ENCODE peak calls at places on chromosome 21, in four cellular contexts. A is kidney, J is fibroblast of lung, S is heart right ventricle. Y is an unnamed sample.

GRCh38 chr21:37257967-37258877 is 8.9 kb downstream of the VPS26C start:
- DNase-seq in A (peak; percentile 84), S (peak; percentile 59), J (peak; percentile 47), Y (peak; percentile 82)

GRCh38 chr21:33948096-33948950 is 32.7 kb upstream of the ATP5PO start:
- DNase-seq in S (peak; percentile 50), J (peak; percentile 62), A (peak; percentile 91), Y (peak; percentile 65)

GRCh38 chr21:33116669-33117267 is 46.8 kb downstream of the OLIG1 start:
- DNase-seq in J (no peak), S (no peak), A (no peak), Y (no peak)

GRCh38 chr21:24658926-24659325 is 948.4 kb downstream of the MRPL39 start:
- DNase-seq in S (no peak), J (no peak), A (no peak), Y (no peak)

GRCh38 chr21:36479415-36480402 is at the start of gene CLDN14:
- DNase-seq in J (peak; percentile 36), A (no peak), S (peak; percentile 40), Y (no peak)

GRCh38 chr21:21436012-21436545 is 437.9 kb downstream of the NCAM2 start:
- DNase-seq in A (no peak), J (peak; percentile 71), S (no peak), Y (no peak)

GRCh38 chr21:33059319-33059894 is 10.5 kb upstream of the OLIG1 start:
- DNase-seq in A (no peak), J (no peak), S (no peak), Y (no peak)

GRCh38 chr21:43290529-43291346 is 121.9 kb downstream of the CRYAA start:
- DNase-seq in S (no peak), J (no peak), A (peak; percentile 68), Y (peak; percentile 82)

GRCh38 chr21:29295066-29295650 is 3.6 kb upstream of the BACH1 start:
- DNase-seq in S (no peak), J (no peak), A (no peak), Y (no peak)

GRCh38 chr21:43890042-43890441 is 25.0 kb downstream of the AGPAT3 start:
- DNase-seq in J (no peak), A (no peak), S (no peak), Y (no peak)

GRCh38 chr21:29114765-29115164 is 15.7 kb upstream of the MAP3K7CL start:
- DNase-seq in J (peak; percentile 92), A (no peak), S (no peak), Y (no peak)

GRCh38 chr21:30044447-30045064 is 104.8 kb upstream of the GRIK1 start:
- DNase-seq in S (no peak), A (no peak), J (peak; percentile 3), Y (peak; percentile 48)

GRCh38 chr21:32834825-32835224 is 63.3 kb upstream of the PAXBP1 start:
- DNase-seq in S (no peak), A (no peak), J (no peak), Y (no peak)

GRCh38 chr21:31873696-31874599 is 1.1 kb downstream of the HUNK start:
- DNase-seq in S (peak; percentile 60), J (peak; percentile 25), A (peak; percentile 85), Y (peak; percentile 78)

GRCh38 chr21:16587141-16587570 is 857.4 kb downstream of the USP25 start:
- DNase-seq in A (no peak), J (peak; percentile 82), S (peak; percentile 33), Y (no peak)

GRCh38 chr21:28801906-28802305 is 190.8 kb downstream of the LTN1 start:
- DNase-seq in J (no peak), S (no peak), A (no peak), Y (no peak)

GRCh38 chr21:37208056-37208705 is 59.0 kb downstream of the VPS26C start:
- DNase-seq in A (peak; percentile 88), J (peak; percentile 14), S (peak; percentile 79), Y (peak; percentile 49)

GRCh38 chr21:27244796-27245195 is 277.9 kb upstream of the ADAMTS5 start:
- DNase-seq in S (no peak), J (no peak), A (no peak), Y (no peak)

GRCh38 chr21:37800122-37800455 is 116.2 kb downstream of the KCNJ6 start:
- DNase-seq in J (no peak), S (no peak), A (no peak), Y (no peak)

GRCh38 chr21:43768868-43769167 is 7.3 kb downstream of the CSTB start:
- DNase-seq in S (no peak), J (no peak), A (no peak), Y (no peak)

GRCh38 chr21:36929622-36930021 is 36.8 kb downstream of the HLCS start:
- DNase-seq in A (peak; percentile 72), S (no peak), J (peak; percentile 17), Y (peak; percentile 11)

GRCh38 chr21:20997308-20997632 is 939 bp upstream of the NCAM2 start:
- DNase-seq in S (peak; percentile 21), A (peak; percentile 63), J (no peak), Y (no peak)

GRCh38 chr21:31974454-31974985 is 101.7 kb downstream of the HUNK start:
- DNase-seq in A (no peak), S (no peak), J (no peak), Y (no peak)

GRCh38 chr21:36419996-36420395 is 34.8 kb downstream of the CHAF1B start:
- DNase-seq in S (peak; percentile 74), A (peak; percentile 95), J (peak; percentile 88), Y (peak; percentile 85)

GRCh38 chr21:36980280-36981048 is 14.0 kb upstream of the HLCS start:
- DNase-seq in J (peak; percentile 11), A (peak; percentile 82), S (peak; percentile 42), Y (no peak)

GRCh38 chr21:28975401-28975800 is 17.3 kb downstream of the LTN1 start:
- DNase-seq in J (no peak), S (no peak), A (no peak), Y (no peak)

GRCh38 chr21:16741228-16741665 is 771.6 kb upstream of the CXADR start:
- DNase-seq in S (peak; percentile 14), A (no peak), J (peak; percentile 94), Y (no peak)

GRCh38 chr21:23725576-23725975 is 1881.7 kb downstream of the MRPL39 start:
- DNase-seq in J (no peak), S (no peak), A (no peak), Y (no peak)

GRCh38 chr21:37829447-37829846 is 86.8 kb downstream of the KCNJ6 start:
- DNase-seq in J (peak; percentile 72), S (no peak), A (no peak), Y (peak; percentile 39)

GRCh38 chr21:39961251-39961650 is 94.0 kb downstream of the PCP4 start:
- DNase-seq in A (no peak), J (peak; percentile 60), S (no peak), Y (no peak)
- H3K27ac ChIP-seq in A (no peak overlapping the region), J (no peak overlapping the region), S (no peak overlapping the region), Y (no peak overlapping the region)

GRCh38 chr21:44914176-44914874 is 6.4 kb downstream of the ITGB2 start:
- DNase-seq in A (peak; percentile 75), J (no peak), S (no peak), Y (no peak)
- H3K4me1 ChIP-seq in A (peaks cover 17% of the 10 kb centered on the region), J (no peaks in the 10 kb centered on the region), S (peaks cover 6% of the 10 kb centered on the region), Y (peaks cover 67% of the 10 kb centered on the region)

GRCh38 chr21:15199940-15200339 is 135.1 kb upstream of the NRIP1 start:
- DNase-seq in S (no peak), J (no peak), A (no peak), Y (no peak)
- H3K27ac ChIP-seq in S (no peak overlapping the region), J (no peak overlapping the region), A (no peak overlapping the region), Y (peak overlapping the region; percentile 23)

GRCh38 chr21:41760411-41760810 is 6.4 kb downstream of the RIPK4 start:
- DNase-seq in S (no peak), A (no peak), J (no peak), Y (no peak)
- H3K4me1 ChIP-seq in S (peaks cover 11% of the 10 kb centered on the region), A (peaks cover 28% of the 10 kb centered on the region), J (no peaks in the 10 kb centered on the region), Y (no peaks in the 10 kb centered on the region)

DNA sequence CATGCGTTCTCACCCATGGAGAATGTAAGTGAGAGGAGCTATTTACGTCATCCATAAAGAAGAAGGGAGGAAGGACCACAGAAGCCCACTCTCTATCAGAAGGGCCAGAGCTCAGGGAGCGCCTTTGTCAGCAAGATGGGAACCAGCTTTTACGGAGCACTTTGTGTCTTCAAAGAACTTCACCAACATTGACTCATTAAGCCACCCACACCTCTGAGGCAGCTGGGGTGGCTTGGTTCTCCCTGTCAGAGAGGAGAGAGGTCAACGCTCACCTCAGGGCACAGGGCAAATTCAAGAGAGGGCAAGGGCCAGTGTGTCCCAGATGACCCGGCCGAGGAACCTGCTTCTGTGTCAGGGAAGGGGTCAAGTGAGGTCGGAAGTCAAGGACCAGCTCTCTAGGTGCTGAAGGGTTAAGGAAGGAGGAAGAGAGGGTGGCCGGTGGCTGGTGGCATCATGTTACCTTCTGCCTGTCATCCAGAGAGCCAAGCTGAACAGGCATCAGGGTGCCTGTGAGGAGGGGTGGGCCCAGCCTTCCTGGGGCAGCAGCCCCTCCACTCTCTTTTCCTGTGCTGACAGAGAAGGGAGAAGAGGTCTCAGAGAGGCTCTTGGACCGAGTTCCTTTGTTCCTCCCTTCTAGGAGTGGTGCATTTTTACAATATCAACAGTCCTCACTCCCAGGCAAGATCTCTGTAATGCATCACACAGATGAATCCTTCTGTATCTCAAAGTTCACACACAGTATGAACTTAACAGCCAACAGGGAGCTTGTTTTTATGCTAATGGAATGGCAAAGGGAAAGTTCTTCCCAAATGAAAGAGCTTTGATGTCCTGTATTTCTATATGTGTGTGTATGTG is 109.0 kb downstream of the ETS2 start:
- DNase-seq in A (peak; percentile 48), J (peak; percentile 50), S (no peak), Y (no peak)
- H3K27ac ChIP-seq in A (peak overlapping the region; percentile 56), J (no peak overlapping the region), S (no peak overlapping the region), Y (no peak overlapping the region)

GRCh38 chr21:35044770-35045538 is 4.1 kb downstream of the RUNX1 start:
- DNase-seq in A (no peak), S (no peak), J (no peak), Y (no peak)

GRCh38 chr21:35046223-35046690 is 2.8 kb downstream of the RUNX1 start:
- DNase-seq in J (no peak), S (no peak), A (no peak), Y (no peak)

GRCh38 chr21:35045539-35046222 is 3.4 kb downstream of the RUNX1 start:
- DNase-seq in S (no peak), J (no peak), A (no peak), Y (no peak)

GRCh38 chr21:35048183-35048601 is 910 bp downstream of the RUNX1 start:
- DNase-seq in S (no peak), A (peak; percentile 82), J (peak; percentile 43), Y (peak; percentile 79)

GRCh38 chr21:35046880-35047229 is 2.2 kb downstream of the RUNX1 start:
- DNase-seq in S (peak; percentile 18), J (peak; percentile 76), A (no peak), Y (peak; percentile 42)
- H3K4me1 ChIP-seq in S (peaks cover 7% of the 10 kb centered on the region), J (peaks cover 14% of the 10 kb centered on the region), A (peaks cover 5% of the 10 kb centered on the region), Y (peaks cover 19% of the 10 kb centered on the region)

GRCh38 chr21:26096972-26097371 is 73.6 kb downstream of the APP start:
- DNase-seq in A (no peak), J (no peak), S (no peak), Y (no peak)
- H3K27ac ChIP-seq in A (no peak overlapping the region), J (no peak overlapping the region), S (no peak overlapping the region), Y (no peak overlapping the region)

DNA sequence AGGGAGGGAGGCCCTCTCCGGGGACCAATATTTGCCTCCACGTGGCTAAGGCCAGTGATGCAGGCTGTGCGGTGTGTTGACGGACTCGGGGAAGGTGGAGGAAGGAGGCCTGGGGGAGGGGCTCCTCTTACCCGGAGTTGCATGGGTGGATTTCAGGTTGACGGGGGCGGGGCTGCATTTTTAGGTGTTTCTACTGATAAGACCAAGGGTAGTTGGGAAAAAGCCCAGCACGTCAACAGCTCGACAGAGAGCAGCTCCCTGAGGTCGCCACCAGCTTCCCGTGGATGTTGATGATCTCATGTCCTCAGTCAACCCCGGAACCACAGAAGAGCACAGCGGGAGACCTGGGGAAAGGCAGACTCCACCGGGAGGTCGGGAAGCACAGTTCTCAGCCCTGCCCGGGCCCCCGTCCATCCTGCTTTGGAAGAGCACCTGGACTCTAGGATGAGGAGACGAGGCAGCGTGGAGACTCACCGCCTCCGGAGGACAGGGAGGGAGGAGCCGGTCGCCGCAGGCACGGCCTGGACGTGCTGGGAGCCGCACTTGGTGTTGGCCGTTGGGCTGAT is 32.9 kb upstream of the COL6A1 start:
- DNase-seq in J (no peak), A (no peak), S (no peak), Y (no peak)
- H3K4me1 ChIP-seq in J (peaks cover under 1% of the 10 kb centered on the region), A (no peaks in the 10 kb centered on the region), S (peaks cover 25% of the 10 kb centered on the region), Y (no peaks in the 10 kb centered on the region)

Y was measured in SJCRH30.